ENCODE peak calls at places on chromosomes 12 and 14, in four cellular contexts. R, K, F and M are unnamed samples.

GRCh38 chr12:82415402-82415801 is 57.1 kb downstream of the METTL25 start:
- DNase-seq in R (no peak), K (peak), F (no peak), M (no peak)

GRCh38 chr12:85441740-85442139 is 161.7 kb downstream of the ALX1 start:
- DNase-seq in R (no peak), K (peak), F (no peak), M (no peak)

GRCh38 chr14:86882818-86883217 is 1110.2 kb downstream of the GALC start:
- DNase-seq in R (peak), K (no peak), F (no peak), M (no peak)

GRCh38 chr14:66974397-66975025 is 214.7 kb upstream of the GARIN2 start:
- DNase-seq in R (no peak), K (peak), F (no peak), M (no peak)

GRCh38 chr12:93005928-93006654 is 77.0 kb upstream of the EEA1 start:
- DNase-seq in R (peak), K (no peak), F (no peak), M (no peak)

GRCh38 chr14:57060276-57060956 is 208.3 kb downstream of the EXOC5 start:
- DNase-seq in R (peak), K (no peak), F (peak), M (peak)

GRCh38 chr12:106804668-106805067 is 30.2 kb downstream of the RIC8B start:
- DNase-seq in R (no peak), K (no peak), F (no peak), M (no peak)

GRCh38 chr14:93959239-93960107 is 16.9 kb downstream of the ASB2 start:
- DNase-seq in R (peak), K (peak), F (peak), M (peak)

GRCh38 chr12:50282581-50283229 is 615 bp downstream of the LIMA1 start:
- DNase-seq in R (no peak), K (peak), F (peak), M (no peak)

GRCh38 chr12:50182461-50182860 is 15.3 kb upstream of the CERS5 start:
- DNase-seq in R (no peak), K (no peak), F (no peak), M (no peak)

GRCh38 chr12:2341051-2341751 is 288.4 kb downstream of the CACNA1C start:
- DNase-seq in R (peak), K (no peak), F (no peak), M (no peak)

GRCh38 chr14:69921052-69921451 is 41.8 kb downstream of the SMOC1 start:
- DNase-seq in R (no peak), K (peak), F (no peak), M (no peak)

GRCh38 chr14:68982581-68982980 is 3.5 kb upstream of the ACTN1 start:
- DNase-seq in R (no peak), K (peak), F (no peak), M (no peak)

GRCh38 chr12:42421844-42422779 is 96.1 kb downstream of the PPHLN1 start:
- DNase-seq in R (no peak), K (peak), F (no peak), M (peak)

GRCh38 chr12:47080725-47081502 is 1.2 kb upstream of the AMIGO2 start:
- DNase-seq in R (peak), K (peak), F (peak), M (no peak)

GRCh38 chr14:42617005-42617404 is 1010.3 kb downstream of the LRFN5 start:
- DNase-seq in R (no peak), K (no peak), F (no peak), M (no peak)

GRCh38 chr12:97312570-97313135 is 150.0 kb upstream of the RMST start:
- DNase-seq in R (peak), K (no peak), F (no peak), M (no peak)

GRCh38 chr14:63045612-63046320 is 508 bp upstream of the KCNH5 start:
- DNase-seq in R (peak), K (peak), F (peak), M (no peak)

GRCh38 chr12:132986885-132987225 is 688 bp downstream of the ZNF26 start:
- DNase-seq in R (no peak), K (peak), F (no peak), M (no peak)

GRCh38 chr14:102733326-102733725 is 43.9 kb upstream of the TRAF3 start:
- DNase-seq in R (no peak), K (no peak), F (no peak), M (no peak)

GRCh38 chr12:4027412-4027811 is 154.2 kb upstream of the PARP11 start:
- DNase-seq in R (no peak), K (no peak), F (no peak), M (no peak)

GRCh38 chr14:52862652-52863338 is 71.4 kb upstream of the GNPNAT1 start:
- DNase-seq in R (no peak), K (peak), F (no peak), M (no peak)

GRCh38 chr14:64464695-64465094 is 604 bp upstream of the AKAP5 start:
- DNase-seq in R (peak), K (no peak), F (no peak), M (peak)

GRCh38 chr12:13102481-13103195 is 829 bp downstream of the GSG1 start:
- DNase-seq in R (no peak), K (peak), F (no peak), M (no peak)

GRCh38 chr12:79691299-79692248 is 810 bp upstream of the PAWR start:
- DNase-seq in R (peak), K (peak), F (no peak), M (no peak)

GRCh38 chr12:124422142-124422569 is 127.3 kb downstream of the RFLNA start:
- DNase-seq in R (peak), K (no peak), F (peak), M (no peak)

DNA sequence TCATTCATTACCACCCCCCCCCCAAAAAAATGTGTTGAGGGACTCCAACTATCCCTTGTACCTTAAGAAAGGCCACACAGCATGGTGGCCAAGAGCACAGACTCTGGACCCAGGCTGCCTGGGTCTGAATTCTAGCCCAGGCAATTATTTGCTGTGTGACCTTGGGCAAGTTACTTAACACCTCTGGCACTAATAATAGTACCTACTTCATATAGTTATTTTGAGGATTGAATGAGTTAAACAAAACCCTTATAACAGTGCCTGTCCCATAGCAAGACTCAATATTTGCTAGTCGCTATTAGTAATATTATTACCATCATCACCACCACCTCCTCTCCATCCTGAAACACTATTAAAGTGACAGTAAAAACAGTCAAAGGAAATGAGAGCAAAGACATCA is 37.2 kb downstream of the NT5DC3 start:
- DNase-seq in R (peak), K (no peak), F (no peak), M (no peak)
- H3K4me3 ChIP-seq in R (no peak), K (no peak), F (no peak), M (no peak)

GRCh38 chr12:12008931-12009611 is 61.7 kb upstream of the BCL2L14 start:
- DNase-seq in R (peak), K (peak), F (no peak), M (peak)
- H3K4me3 ChIP-seq in R (no peak), K (no peak), F (no peak), M (no peak)

GRCh38 chr12:122895757-122896636 is at the start of gene VPS37B:
- DNase-seq in R (peak), K (peak), F (peak), M (peak)

GRCh38 chr12:122895290-122895689 is 634 bp downstream of the VPS37B start:
- DNase-seq in R (no peak), K (no peak), F (no peak), M (no peak)

GRCh38 chr12:122894173-122895121 is 1.5 kb downstream of the VPS37B start:
- DNase-seq in R (no peak), K (no peak), F (peak), M (no peak)

GRCh38 chr12:122891661-122892525 is 4.0 kb downstream of the VPS37B start:
- DNase-seq in R (peak), K (peak), F (no peak), M (no peak)

GRCh38 chr12:122893208-122894151 is 2.4 kb downstream of the VPS37B start:
- DNase-seq in R (no peak), K (no peak), F (peak), M (no peak)
- H3K4me3 ChIP-seq in R (peak), K (no peak), F (no peak), M (no peak)

GRCh38 chr14:23550827-23551265 is 719 bp downstream of the ZFHX2 start:
- DNase-seq in R (no peak), K (no peak), F (no peak), M (no peak)

GRCh38 chr14:23550131-23550826 is 1.3 kb downstream of the ZFHX2 start:
- DNase-seq in R (peak), K (no peak), F (no peak), M (no peak)

GRCh38 chr14:23546450-23547035 is 5.0 kb downstream of the ZFHX2 start:
- DNase-seq in R (no peak), K (no peak), F (no peak), M (no peak)

GRCh38 chr14:23547924-23548323 is 3.6 kb downstream of the ZFHX2 start:
- DNase-seq in R (no peak), K (no peak), F (no peak), M (no peak)

GRCh38 chr14:23548351-23549318 is 2.9 kb downstream of the ZFHX2 start:
- DNase-seq in R (peak), K (peak), F (no peak), M (no peak)
- H3K4me3 ChIP-seq in R (no peak), K (no peak), F (no peak), M (no peak)